ENCODE peak calls at places on chromosomes 13 and 19, in seven cellular contexts. C is body of pancreas, H is GM12865, A is nephron progenitor cell, G is foreskin keratinocyte, J is spleen, S is MCF 10A. O is an unnamed sample.

GRCh38 chr13:27962982-27963381 is 6.1 kb downstream of the CDX2 start:
- DNase-seq in C (no peak), H (no peak), A (peak; percentile 11), G (no peak), J (no peak), S (no peak), O (no peak)

GRCh38 chr19:43446746-43447489 is 18.5 kb downstream of the LYPD3 start:
- DNase-seq in C (peak; percentile 78), H (peak; percentile 78), A (peak; percentile 80), G (peak; percentile 59), J (peak; percentile 93), S (peak; percentile 87), O (peak; percentile 72)

GRCh38 chr19:56071151-56071550 is 49.9 kb downstream of the ZNF787 start:
- DNase-seq in C (no peak), H (peak; percentile 50), A (no peak), G (no peak), J (peak; percentile 34), S (peak; percentile 25), O (no peak)

GRCh38 chr13:29940715-29941114 is 90.3 kb upstream of the UBL3 start:
- DNase-seq in C (no peak), H (no peak), A (no peak), G (no peak), J (no peak), S (no peak), O (no peak)

GRCh38 chr19:55550321-55550650 is 4.9 kb upstream of the SBK3 start:
- DNase-seq in C (no peak), H (no peak), A (no peak), G (no peak), J (no peak), S (no peak), O (no peak)

GRCh38 chr19:13859361-13859880 is 17.5 kb upstream of the NANOS3 start:
- DNase-seq in C (no peak), H (no peak), A (no peak), G (peak; percentile 55), J (no peak), S (no peak), O (no peak)

GRCh38 chr13:42539670-42540069 is 34.3 kb upstream of the TNFSF11 start:
- DNase-seq in C (no peak), H (no peak), A (no peak), G (peak; percentile 70), J (no peak), S (peak; percentile 77), O (no peak)

GRCh38 chr13:80273717-80274116 is 67.2 kb downstream of the SPRY2 start:
- DNase-seq in C (no peak), H (no peak), A (no peak), G (no peak), J (no peak), S (no peak), O (no peak)

GRCh38 chr19:1017115-1017905 is 3.6 kb downstream of the TMEM259 start:
- DNase-seq in C (peak; percentile 76), H (peak; percentile 46), A (no peak), G (peak; percentile 60), J (peak; percentile 81), S (peak; percentile 55), O (no peak)

DNA sequence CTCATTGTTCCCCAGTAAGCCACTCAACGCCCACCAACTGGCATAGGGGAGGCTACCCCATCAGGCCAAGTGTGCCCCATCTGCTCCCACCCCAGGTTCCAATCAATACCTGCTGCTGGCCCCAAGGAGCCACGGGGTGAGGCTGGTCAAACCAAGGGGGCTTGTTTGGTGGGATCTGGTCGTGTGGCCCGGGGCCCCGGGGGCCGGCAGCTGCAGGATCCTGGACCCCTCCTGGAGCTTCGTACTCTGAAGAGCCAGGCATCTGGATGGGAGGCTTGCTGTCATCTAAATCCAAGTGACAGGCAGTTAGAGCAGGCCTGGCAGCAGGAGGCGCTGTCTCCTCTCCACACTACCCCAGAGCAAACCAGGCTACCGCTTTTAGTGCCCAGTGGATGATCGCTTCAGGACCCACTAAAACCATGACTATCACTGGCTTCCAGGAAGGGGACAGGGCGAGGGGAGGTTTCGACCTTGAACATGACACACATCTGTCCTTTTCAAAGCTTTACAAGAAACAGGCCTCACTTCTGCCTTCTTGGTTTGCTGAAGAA is 14.2 kb downstream of the CHERP start:
- DNase-seq in C (peak; percentile 23), H (peak; percentile 76), A (peak; percentile 24), G (no peak), J (no peak), S (no peak), O (no peak)
- TF ChIP-seq CTCF in C (no peak), H (peak; percentile 70), A (peak; percentile 15), G (peak; percentile 59), J (peak; percentile 47), S (peak; percentile 12), O (peak; percentile 18)

DNA sequence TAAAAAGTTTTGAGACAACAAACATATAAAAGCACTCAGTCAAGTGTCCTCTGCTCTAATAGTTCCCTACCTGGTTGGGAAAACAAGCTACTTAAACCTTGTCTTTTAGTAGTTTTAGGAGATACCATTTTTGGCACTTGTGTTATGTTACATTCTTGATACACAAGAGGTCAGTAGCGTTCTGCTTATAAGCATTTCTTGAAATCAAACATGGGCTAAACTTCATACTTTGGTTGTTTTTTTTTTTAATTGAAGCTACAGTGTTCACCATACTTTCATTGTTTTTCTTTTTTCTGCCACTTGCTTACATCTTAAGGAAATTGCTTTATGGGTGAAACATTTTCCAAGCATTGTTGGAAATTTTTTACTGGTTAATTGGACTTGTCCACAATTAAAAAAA is 12.9 kb downstream of the NHLRC3 start:
- DNase-seq in C (no peak), H (peak; percentile 34), A (no peak), G (peak; percentile 21), J (no peak), S (peak; percentile 45), O (no peak)
- TF ChIP-seq CTCF in C (no peak), H (peak; percentile 23), A (peak; percentile 43), G (peak; percentile 63), J (peak; percentile 35), S (peak; percentile 51), O (no peak)

DNA sequence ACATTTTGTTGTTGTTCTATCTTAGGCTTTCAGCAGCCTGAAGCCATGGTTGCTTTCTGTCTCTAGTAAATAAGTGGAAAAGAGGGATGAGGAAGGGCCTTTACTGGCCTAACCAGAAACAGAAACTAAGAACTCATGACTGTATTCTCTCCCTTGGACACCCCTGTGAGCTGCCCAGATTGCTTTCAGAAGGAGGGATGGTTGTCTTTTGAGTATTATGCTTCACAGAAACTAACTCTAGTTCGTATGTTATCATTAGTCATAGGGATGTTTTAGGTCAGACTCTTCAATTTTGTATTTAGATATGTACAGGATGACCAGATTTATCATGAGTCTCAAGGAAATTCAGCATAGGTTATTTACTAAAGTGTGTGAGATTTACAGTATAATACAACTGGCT is 17.5 kb downstream of the BORA start:
- DNase-seq in C (no peak), H (no peak), A (no peak), G (no peak), J (no peak), S (no peak), O (no peak)
- TF ChIP-seq CTCF in C (no peak), H (no peak), A (no peak), G (no peak), J (no peak), S (no peak), O (no peak)

GRCh38 chr13:113211774-113212173 is 2.4 kb downstream of the CUL4A start:
- DNase-seq in C (no peak), H (no peak), A (peak; percentile 37), G (no peak), J (no peak), S (no peak), O (no peak)
- TF ChIP-seq CTCF in C (no peak), H (peak; percentile 11), A (peak; percentile 13), G (peak; percentile 32), J (no peak), S (no peak), O (no peak)

GRCh38 chr19:35740423-35741215 is 1.6 kb downstream of the IGFLR1 start:
- DNase-seq in C (peak; percentile 99), H (peak; percentile 97), A (peak; percentile 98), G (peak; percentile 87), J (peak; percentile 99), S (peak; percentile 98), O (peak; percentile 91)
- TF ChIP-seq CTCF in C (no peak), H (no peak), A (peak; percentile 26), G (no peak), J (peak; percentile 35), S (no peak), O (peak; percentile 13)

GRCh38 chr19:45403781-45404556 is 900 bp downstream of the PPP1R13L start:
- DNase-seq in C (peak; percentile 77), H (peak; percentile 73), A (peak; percentile 71), G (peak; percentile 67), J (peak; percentile 87), S (peak; percentile 76), O (peak; percentile 62)

GRCh38 chr19:45401815-45402468 is 2.9 kb downstream of the PPP1R13L start:
- DNase-seq in C (no peak), H (no peak), A (no peak), G (no peak), J (no peak), S (no peak), O (no peak)

GRCh38 chr19:45403272-45403671 is 1.6 kb downstream of the PPP1R13L start:
- DNase-seq in C (no peak), H (no peak), A (no peak), G (no peak), J (no peak), S (no peak), O (no peak)

GRCh38 chr19:45404557-45405434 is at the start of gene PPP1R13L:
- DNase-seq in C (peak; percentile 96), H (peak; percentile 58), A (peak; percentile 73), G (peak; percentile 94), J (peak; percentile 88), S (peak; percentile 96), O (no peak)

DNA sequence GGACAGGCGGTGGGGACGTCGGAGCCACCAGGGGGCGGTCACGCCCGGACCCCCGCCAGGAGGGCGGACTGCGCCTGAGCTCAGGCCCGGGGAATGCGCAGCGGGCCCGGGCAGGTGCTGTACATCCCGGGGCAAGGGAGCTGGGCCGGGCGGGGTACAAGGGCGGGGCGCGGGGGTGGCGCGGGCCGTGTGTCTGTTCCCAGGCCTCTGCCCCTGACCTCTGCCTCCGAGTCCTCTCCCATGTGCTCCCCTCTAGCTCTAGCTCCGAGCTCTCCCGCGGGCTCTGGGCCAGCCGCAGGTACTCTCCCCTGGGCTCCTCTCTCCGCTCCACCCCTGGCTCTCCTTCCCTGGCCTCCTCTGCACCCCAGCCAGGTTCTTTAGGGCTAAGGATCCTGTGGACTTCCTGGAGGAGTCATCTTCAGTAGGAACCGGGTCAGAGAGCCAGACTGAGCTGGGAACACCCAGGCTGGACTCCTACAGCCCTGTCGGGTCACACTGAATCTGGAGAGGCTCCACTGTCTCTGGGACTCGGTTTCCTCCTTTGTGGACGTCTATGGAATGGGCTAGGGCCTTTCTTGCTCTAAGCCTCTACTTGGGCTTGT is 2.3 kb downstream of the PPP1R13L start:
- DNase-seq in C (peak; percentile 69), H (peak; percentile 54), A (peak; percentile 79), G (peak; percentile 79), J (peak; percentile 85), S (peak; percentile 83), O (no peak)
- TF ChIP-seq CTCF in C (peak; percentile 45), H (peak; percentile 50), A (peak; percentile 68), G (peak; percentile 87), J (peak; percentile 30), S (no peak), O (peak; percentile 32)

O was measured in natural killer cell.